ENCODE peak calls at places on chromosomes 6 and 20, in ten cellular contexts. One of them, this sample, is unnamed.

GRCh38 chr20:50588034-50588736 is 78.0 kb downstream of the PTPN1 start:
- DNase-seq in psoas muscle: peak
- DNase-seq in mammary epithelial cell: peak
- DNase-seq in GM13976: peak
- DNase-seq in IMR-90: peak
- DNase-seq in uterus: peak
- DNase-seq in heart left ventricle: peak
- DNase-seq in SK-N-SH: peak
- DNase-seq in OCI-LY7: peak
- DNase-seq in fibroblast of villous mesenchyme: peak
- DNase-seq in this sample: peak

GRCh38 chr20:2763186-2763585 is 37.2 kb downstream of the CPXM1 start:
- DNase-seq in IMR-90: no peak
- DNase-seq in GM13976: no peak
- DNase-seq in OCI-LY7: no peak
- DNase-seq in mammary epithelial cell: no peak
- DNase-seq in psoas muscle: no peak
- DNase-seq in heart left ventricle: no peak
- DNase-seq in uterus: no peak
- DNase-seq in fibroblast of villous mesenchyme: no peak
- DNase-seq in SK-N-SH: no peak
- DNase-seq in this sample: no peak

GRCh38 chr6:151317206-151317994 is 74.0 kb downstream of the ZBTB2 start:
- DNase-seq in uterus: no peak
- DNase-seq in OCI-LY7: no peak
- DNase-seq in mammary epithelial cell: peak
- DNase-seq in fibroblast of villous mesenchyme: peak
- DNase-seq in IMR-90: peak
- DNase-seq in psoas muscle: no peak
- DNase-seq in SK-N-SH: no peak
- DNase-seq in heart left ventricle: no peak
- DNase-seq in GM13976: no peak
- DNase-seq in this sample: no peak

GRCh38 chr20:48799315-48800105 is 28.3 kb downstream of the PREX1 start:
- DNase-seq in heart left ventricle: no peak
- DNase-seq in IMR-90: no peak
- DNase-seq in uterus: no peak
- DNase-seq in fibroblast of villous mesenchyme: no peak
- DNase-seq in mammary epithelial cell: no peak
- DNase-seq in OCI-LY7: no peak
- DNase-seq in GM13976: no peak
- DNase-seq in SK-N-SH: peak
- DNase-seq in psoas muscle: no peak
- DNase-seq in this sample: no peak

GRCh38 chr6:150685860-150686259 is 86.2 kb downstream of the PLEKHG1 start:
- DNase-seq in uterus: no peak
- DNase-seq in mammary epithelial cell: peak
- DNase-seq in IMR-90: peak
- DNase-seq in OCI-LY7: peak
- DNase-seq in GM13976: peak
- DNase-seq in psoas muscle: no peak
- DNase-seq in heart left ventricle: peak
- DNase-seq in SK-N-SH: peak
- DNase-seq in fibroblast of villous mesenchyme: no peak
- DNase-seq in this sample: peak

GRCh38 chr6:129289442-129289841 is 406.5 kb downstream of the LAMA2 start:
- DNase-seq in mammary epithelial cell: no peak
- DNase-seq in uterus: no peak
- DNase-seq in GM13976: no peak
- DNase-seq in SK-N-SH: no peak
- DNase-seq in psoas muscle: no peak
- DNase-seq in heart left ventricle: no peak
- DNase-seq in IMR-90: no peak
- DNase-seq in fibroblast of villous mesenchyme: no peak
- DNase-seq in OCI-LY7: no peak
- DNase-seq in this sample: no peak

GRCh38 chr6:116073765-116074450 is 13.2 kb upstream of the FRK start:
- DNase-seq in GM13976: no peak
- DNase-seq in psoas muscle: no peak
- DNase-seq in SK-N-SH: no peak
- DNase-seq in uterus: no peak
- DNase-seq in IMR-90: peak
- DNase-seq in mammary epithelial cell: peak
- DNase-seq in fibroblast of villous mesenchyme: peak
- DNase-seq in OCI-LY7: no peak
- DNase-seq in heart left ventricle: no peak
- DNase-seq in this sample: no peak

GRCh38 chr20:18323705-18324104 is 35.4 kb downstream of the ZNF133 start:
- DNase-seq in SK-N-SH: no peak
- DNase-seq in psoas muscle: no peak
- DNase-seq in IMR-90: no peak
- DNase-seq in GM13976: no peak
- DNase-seq in mammary epithelial cell: no peak
- DNase-seq in OCI-LY7: no peak
- DNase-seq in fibroblast of villous mesenchyme: no peak
- DNase-seq in uterus: no peak
- DNase-seq in heart left ventricle: no peak
- DNase-seq in this sample: no peak

GRCh38 chr20:39289831-39290230 is 327.7 kb downstream of the DHX35 start:
- DNase-seq in IMR-90: no peak
- DNase-seq in GM13976: no peak
- DNase-seq in mammary epithelial cell: no peak
- DNase-seq in heart left ventricle: no peak
- DNase-seq in psoas muscle: no peak
- DNase-seq in uterus: no peak
- DNase-seq in fibroblast of villous mesenchyme: no peak
- DNase-seq in SK-N-SH: no peak
- DNase-seq in OCI-LY7: no peak
- DNase-seq in this sample: no peak

GRCh38 chr20:39291301-39291700 is 329.2 kb downstream of the DHX35 start:
- DNase-seq in fibroblast of villous mesenchyme: peak
- DNase-seq in heart left ventricle: no peak
- DNase-seq in psoas muscle: no peak
- DNase-seq in uterus: peak
- DNase-seq in IMR-90: no peak
- DNase-seq in GM13976: no peak
- DNase-seq in OCI-LY7: no peak
- DNase-seq in SK-N-SH: no peak
- DNase-seq in mammary epithelial cell: no peak
- DNase-seq in this sample: no peak

GRCh38 chr20:39290575-39290974 is 328.4 kb downstream of the DHX35 start:
- DNase-seq in mammary epithelial cell: no peak
- DNase-seq in uterus: no peak
- DNase-seq in fibroblast of villous mesenchyme: no peak
- DNase-seq in heart left ventricle: no peak
- DNase-seq in IMR-90: no peak
- DNase-seq in GM13976: no peak
- DNase-seq in psoas muscle: no peak
- DNase-seq in SK-N-SH: no peak
- DNase-seq in OCI-LY7: no peak
- DNase-seq in this sample: no peak

GRCh38 chr20:39292193-39292736 is 330.1 kb downstream of the DHX35 start:
- DNase-seq in fibroblast of villous mesenchyme: no peak
- DNase-seq in mammary epithelial cell: no peak
- DNase-seq in heart left ventricle: no peak
- DNase-seq in GM13976: no peak
- DNase-seq in psoas muscle: no peak
- DNase-seq in OCI-LY7: no peak
- DNase-seq in uterus: no peak
- DNase-seq in IMR-90: no peak
- DNase-seq in SK-N-SH: no peak
- DNase-seq in this sample: no peak

GRCh38 chr20:39289316-39289715 is 327.2 kb downstream of the DHX35 start:
- DNase-seq in IMR-90: no peak
- DNase-seq in uterus: no peak
- DNase-seq in OCI-LY7: peak
- DNase-seq in psoas muscle: no peak
- DNase-seq in mammary epithelial cell: no peak
- DNase-seq in fibroblast of villous mesenchyme: no peak
- DNase-seq in heart left ventricle: no peak
- DNase-seq in GM13976: peak
- DNase-seq in SK-N-SH: no peak
- DNase-seq in this sample: peak
- TF ChIP-seq CTCF in IMR-90: no peak
- TF ChIP-seq CTCF in uterus: no peak
- TF ChIP-seq CTCF in OCI-LY7: peak
- TF ChIP-seq CTCF in psoas muscle: peak
- TF ChIP-seq CTCF in mammary epithelial cell: peak
- TF ChIP-seq CTCF in fibroblast of villous mesenchyme: no peak
- TF ChIP-seq CTCF in heart left ventricle: peak
- TF ChIP-seq CTCF in GM13976: peak
- TF ChIP-seq CTCF in SK-N-SH: no peak
- TF ChIP-seq CTCF in this sample: peak

GRCh38 chr6:53861543-53861942 is 66.7 kb downstream of the LRRC1 start:
- DNase-seq in fibroblast of villous mesenchyme: no peak
- DNase-seq in GM13976: no peak
- DNase-seq in IMR-90: no peak
- DNase-seq in heart left ventricle: no peak
- DNase-seq in uterus: no peak
- DNase-seq in mammary epithelial cell: peak
- DNase-seq in OCI-LY7: no peak
- DNase-seq in SK-N-SH: no peak
- DNase-seq in psoas muscle: no peak
- DNase-seq in this sample: no peak
- TF ChIP-seq CTCF in fibroblast of villous mesenchyme: no peak
- TF ChIP-seq CTCF in GM13976: no peak
- TF ChIP-seq CTCF in IMR-90: no peak
- TF ChIP-seq CTCF in heart left ventricle: no peak
- TF ChIP-seq CTCF in uterus: no peak
- TF ChIP-seq CTCF in mammary epithelial cell: no peak
- TF ChIP-seq CTCF in OCI-LY7: no peak
- TF ChIP-seq CTCF in SK-N-SH: no peak
- TF ChIP-seq CTCF in psoas muscle: no peak
- TF ChIP-seq CTCF in this sample: no peak

GRCh38 chr6:165760126-165760802 is 97.2 kb upstream of the PDE10A start:
- DNase-seq in SK-N-SH: no peak
- DNase-seq in psoas muscle: no peak
- DNase-seq in mammary epithelial cell: no peak
- DNase-seq in GM13976: no peak
- DNase-seq in uterus: no peak
- DNase-seq in heart left ventricle: no peak
- DNase-seq in OCI-LY7: no peak
- DNase-seq in IMR-90: no peak
- DNase-seq in fibroblast of villous mesenchyme: no peak
- DNase-seq in this sample: no peak

GRCh38 chr6:165751486-165751885 is 88.4 kb upstream of the PDE10A start:
- DNase-seq in IMR-90: no peak
- DNase-seq in uterus: no peak
- DNase-seq in mammary epithelial cell: no peak
- DNase-seq in OCI-LY7: no peak
- DNase-seq in heart left ventricle: no peak
- DNase-seq in psoas muscle: no peak
- DNase-seq in SK-N-SH: no peak
- DNase-seq in fibroblast of villous mesenchyme: no peak
- DNase-seq in GM13976: no peak
- DNase-seq in this sample: no peak

GRCh38 chr6:165758441-165758840 is 95.4 kb upstream of the PDE10A start:
- DNase-seq in psoas muscle: no peak
- DNase-seq in SK-N-SH: no peak
- DNase-seq in uterus: no peak
- DNase-seq in mammary epithelial cell: no peak
- DNase-seq in heart left ventricle: no peak
- DNase-seq in OCI-LY7: no peak
- DNase-seq in IMR-90: no peak
- DNase-seq in GM13976: no peak
- DNase-seq in fibroblast of villous mesenchyme: no peak
- DNase-seq in this sample: no peak

GRCh38 chr6:165760803-165761185 is 97.8 kb upstream of the PDE10A start:
- DNase-seq in heart left ventricle: no peak
- DNase-seq in psoas muscle: no peak
- DNase-seq in SK-N-SH: no peak
- DNase-seq in uterus: no peak
- DNase-seq in mammary epithelial cell: no peak
- DNase-seq in fibroblast of villous mesenchyme: no peak
- DNase-seq in IMR-90: no peak
- DNase-seq in GM13976: no peak
- DNase-seq in OCI-LY7: no peak
- DNase-seq in this sample: no peak

GRCh38 chr6:165755583-165755982 is 92.5 kb upstream of the PDE10A start:
- DNase-seq in fibroblast of villous mesenchyme: no peak
- DNase-seq in OCI-LY7: no peak
- DNase-seq in uterus: no peak
- DNase-seq in SK-N-SH: no peak
- DNase-seq in psoas muscle: no peak
- DNase-seq in GM13976: no peak
- DNase-seq in mammary epithelial cell: no peak
- DNase-seq in heart left ventricle: no peak
- DNase-seq in IMR-90: no peak
- DNase-seq in this sample: no peak
- TF ChIP-seq CTCF in fibroblast of villous mesenchyme: no peak
- TF ChIP-seq CTCF in OCI-LY7: no peak
- TF ChIP-seq CTCF in uterus: no peak
- TF ChIP-seq CTCF in SK-N-SH: no peak
- TF ChIP-seq CTCF in psoas muscle: no peak
- TF ChIP-seq CTCF in GM13976: no peak
- TF ChIP-seq CTCF in mammary epithelial cell: no peak
- TF ChIP-seq CTCF in heart left ventricle: no peak
- TF ChIP-seq CTCF in IMR-90: no peak
- TF ChIP-seq CTCF in this sample: no peak

GRCh38 chr20:24994186-24994465 is 1.6 kb upstream of the APMAP start:
- DNase-seq in GM13976: no peak
- DNase-seq in psoas muscle: no peak
- DNase-seq in fibroblast of villous mesenchyme: no peak
- DNase-seq in heart left ventricle: no peak
- DNase-seq in IMR-90: no peak
- DNase-seq in uterus: no peak
- DNase-seq in OCI-LY7: no peak
- DNase-seq in mammary epithelial cell: no peak
- DNase-seq in SK-N-SH: no peak
- DNase-seq in this sample: no peak

GRCh38 chr20:24990810-24991252 is 1.7 kb downstream of the APMAP start:
- DNase-seq in mammary epithelial cell: peak
- DNase-seq in fibroblast of villous mesenchyme: no peak
- DNase-seq in heart left ventricle: no peak
- DNase-seq in IMR-90: no peak
- DNase-seq in SK-N-SH: no peak
- DNase-seq in uterus: no peak
- DNase-seq in psoas muscle: no peak
- DNase-seq in OCI-LY7: peak
- DNase-seq in GM13976: no peak
- DNase-seq in this sample: no peak

GRCh38 chr20:24991897-24992419 is 593 bp downstream of the APMAP start:
- DNase-seq in heart left ventricle: no peak
- DNase-seq in GM13976: no peak
- DNase-seq in uterus: no peak
- DNase-seq in IMR-90: no peak
- DNase-seq in fibroblast of villous mesenchyme: peak
- DNase-seq in OCI-LY7: peak
- DNase-seq in psoas muscle: peak
- DNase-seq in SK-N-SH: peak
- DNase-seq in mammary epithelial cell: no peak
- DNase-seq in this sample: no peak

GRCh38 chr20:24993337-24994185 is 1.0 kb upstream of the APMAP start:
- DNase-seq in SK-N-SH: no peak
- DNase-seq in uterus: no peak
- DNase-seq in fibroblast of villous mesenchyme: peak
- DNase-seq in psoas muscle: no peak
- DNase-seq in IMR-90: peak
- DNase-seq in GM13976: no peak
- DNase-seq in OCI-LY7: peak
- DNase-seq in mammary epithelial cell: peak
- DNase-seq in heart left ventricle: no peak
- DNase-seq in this sample: no peak

DNA sequence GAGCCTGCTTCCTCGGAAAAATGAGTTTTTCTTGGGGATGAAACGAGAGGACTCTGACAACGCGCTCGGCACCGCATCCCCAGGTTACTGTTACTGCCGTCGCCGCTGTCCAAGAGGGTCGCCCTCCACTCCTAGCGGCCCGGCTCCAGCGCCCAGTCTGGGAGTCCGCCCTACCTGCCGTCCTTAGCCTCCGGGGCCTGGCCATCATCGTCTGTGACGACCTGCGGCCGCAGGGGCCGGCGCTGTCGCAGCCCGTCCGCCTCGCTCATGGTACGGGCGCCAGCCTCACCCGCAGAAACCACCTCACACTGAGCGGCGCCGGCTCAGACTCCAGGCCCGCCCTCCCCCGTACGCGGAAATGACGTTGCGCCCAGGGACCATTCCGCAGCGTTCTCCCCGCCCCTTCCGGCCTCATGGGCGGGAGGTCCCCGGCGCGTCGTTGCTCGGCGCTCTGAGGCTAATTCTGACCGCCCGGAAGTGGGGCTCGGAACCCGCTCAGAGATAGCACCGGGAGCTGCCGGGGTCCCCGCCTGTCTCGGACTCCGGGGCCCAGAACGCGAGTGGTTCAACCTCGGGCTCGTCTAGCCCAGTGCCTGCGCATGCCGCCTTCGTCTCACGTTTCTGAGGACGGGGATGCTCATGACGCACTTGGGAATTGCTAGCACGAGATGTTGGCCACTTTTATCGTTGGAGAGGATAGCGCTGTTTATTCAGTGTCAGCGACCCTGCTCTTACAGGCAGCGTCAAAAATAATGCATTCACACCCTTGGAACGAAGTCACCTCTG is at the start of gene APMAP:
- DNase-seq in GM13976: peak
- DNase-seq in OCI-LY7: peak
- DNase-seq in fibroblast of villous mesenchyme: peak
- DNase-seq in heart left ventricle: peak
- DNase-seq in mammary epithelial cell: peak
- DNase-seq in psoas muscle: peak
- DNase-seq in SK-N-SH: peak
- DNase-seq in uterus: peak
- DNase-seq in IMR-90: peak
- DNase-seq in this sample: peak
- TF ChIP-seq CTCF in GM13976: no peak
- TF ChIP-seq CTCF in OCI-LY7: no peak
- TF ChIP-seq CTCF in fibroblast of villous mesenchyme: no peak
- TF ChIP-seq CTCF in heart left ventricle: no peak
- TF ChIP-seq CTCF in mammary epithelial cell: no peak
- TF ChIP-seq CTCF in psoas muscle: no peak
- TF ChIP-seq CTCF in SK-N-SH: no peak
- TF ChIP-seq CTCF in uterus: no peak
- TF ChIP-seq CTCF in IMR-90: no peak
- TF ChIP-seq CTCF in this sample: no peak